ENCODE peak calls at places on chromosome 11, in six cellular contexts. D, M, U, T, L and J are unnamed samples.

GRCh38 chr11:69636512-69636866 is 4.5 kb upstream of the CCND1 start:
- DNase-seq in U (peak; percentile 70), T (peak; percentile 73), D (peak; percentile 90), M (peak; percentile 61), L (no peak), J (no peak)

GRCh38 chr11:68040121-68040956 is 1.5 kb downstream of the TCIRG1 start:
- DNase-seq in L (peak; percentile 84), T (peak; percentile 68), U (peak; percentile 73), M (peak; percentile 51), D (peak; percentile 84), J (peak; percentile 49)

GRCh38 chr11:116454020-116454645 is 318.7 kb downstream of the BUD13 start:
- DNase-seq in D (peak; percentile 48), T (peak; percentile 60), M (peak; percentile 8), U (peak; percentile 42), L (peak; percentile 41), J (no peak)

GRCh38 chr11:122210378-122210995 is 94.5 kb upstream of the BLID start:
- DNase-seq in D (no peak), T (no peak), L (no peak), M (no peak), U (no peak), J (no peak)

GRCh38 chr11:131609317-131609716 is 238.9 kb downstream of the NTM start:
- DNase-seq in D (no peak), M (no peak), L (no peak), U (no peak), T (no peak), J (no peak)

GRCh38 chr11:125376117-125376516 is 119.9 kb downstream of the FEZ1 start:
- DNase-seq in T (no peak), U (peak; percentile 69), M (no peak), L (no peak), D (peak; percentile 92), J (no peak)

GRCh38 chr11:128931661-128932060 is 11.0 kb downstream of the TP53AIP1 start:
- DNase-seq in T (no peak), D (peak; percentile 48), M (no peak), L (no peak), U (no peak), J (no peak)

GRCh38 chr11:122817121-122817520 is 21.2 kb upstream of the CRTAM start:
- DNase-seq in U (no peak), D (no peak), T (peak; percentile 13), L (no peak), M (no peak), J (no peak)

GRCh38 chr11:96276836-96277235 is 66.2 kb downstream of the MAML2 start:
- DNase-seq in U (no peak), L (no peak), M (no peak), T (no peak), D (no peak), J (no peak)

GRCh38 chr11:131615611-131616010 is 245.2 kb downstream of the NTM start:
- DNase-seq in M (no peak), L (no peak), U (no peak), D (no peak), T (no peak), J (no peak)

GRCh38 chr11:44275241-44275640 is 34.7 kb downstream of the ALX4 start:
- DNase-seq in L (no peak), D (no peak), T (no peak), M (no peak), U (no peak), J (no peak)

GRCh38 chr11:19595840-19596751 is 116.5 kb upstream of the NAV2 start:
- DNase-seq in T (no peak), L (no peak), U (no peak), D (no peak), M (peak; percentile 11), J (no peak)

GRCh38 chr11:776459-777287 is 614 bp downstream of the GATD1 start:
- DNase-seq in D (peak; percentile 90), U (peak; percentile 68), L (peak; percentile 71), T (no peak), M (peak; percentile 47), J (no peak)

GRCh38 chr11:72534859-72535547 is 100.7 kb upstream of the CLPB start:
- DNase-seq in D (peak; percentile 15), T (no peak), L (no peak), M (no peak), U (no peak), J (no peak)

GRCh38 chr11:106608677-106609076 is 409.6 kb downstream of the GUCY1A2 start:
- DNase-seq in M (no peak), T (no peak), L (no peak), D (no peak), U (no peak), J (no peak)

GRCh38 chr11:61866231-61866957 is 25.0 kb downstream of the FADS3 start:
- DNase-seq in T (no peak), L (no peak), D (no peak), M (no peak), U (no peak), J (no peak)

GRCh38 chr11:34395916-34396555 is 38.2 kb upstream of the ABTB2 start:
- DNase-seq in T (no peak), D (no peak), L (no peak), M (peak; percentile 24), U (no peak), J (no peak)

DNA sequence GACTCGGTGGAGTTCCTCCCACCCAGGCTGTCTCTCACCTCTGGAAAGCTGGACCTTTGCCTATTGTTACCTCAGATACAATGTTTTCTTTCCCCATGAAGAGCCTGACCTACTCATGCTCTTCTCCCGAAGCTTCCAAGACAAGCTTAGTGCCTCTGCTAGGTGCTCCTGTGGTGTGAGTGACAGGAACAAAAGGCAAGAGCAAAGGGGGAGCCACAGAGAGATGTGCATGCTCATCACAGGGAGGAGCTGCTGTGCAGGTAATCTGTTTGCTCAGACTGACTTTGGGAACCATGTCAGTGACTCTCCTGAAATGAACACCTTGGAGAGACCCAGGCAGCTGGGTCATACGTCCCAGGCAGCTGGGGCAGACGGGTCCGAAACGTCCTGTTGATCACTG is 53.6 kb upstream of the VSTM5 start:
- DNase-seq in M (no peak), L (no peak), D (no peak), U (no peak), T (no peak), J (no peak)
- TF ChIP-seq CTCF in M (no peak), L (no peak), D (no peak), U (no peak), T (no peak), J (no peak)

GRCh38 chr11:99555506-99555905 is 534.8 kb downstream of the CNTN5 start:
- DNase-seq in U (no peak), T (no peak), D (no peak), L (no peak), M (no peak), J (no peak)
- H3K9me3 ChIP-seq in U (no peaks in the 10 kb centered on the region), T (no peaks in the 10 kb centered on the region), D (no peaks in the 10 kb centered on the region), L (no peaks in the 10 kb centered on the region), M (no peaks in the 10 kb centered on the region), J (no peaks in the 10 kb centered on the region)

GRCh38 chr11:1837171-1838076 is 1.4 kb upstream of the TNNI2 start:
- DNase-seq in M (peak; percentile 70), L (peak; percentile 88), U (peak; percentile 88), D (peak; percentile 85), T (peak; percentile 76), J (peak; percentile 89)
- H3K4me1 ChIP-seq in M (peaks cover 24% of the 10 kb centered on the region), L (peaks cover 33% of the 10 kb centered on the region), U (peaks cover 1% of the 10 kb centered on the region), D (peaks cover 24% of the 10 kb centered on the region), T (peaks cover 28% of the 10 kb centered on the region), J (peaks cover 25% of the 10 kb centered on the region)

GRCh38 chr11:92340839-92341238 is 116.2 kb downstream of the FAT3 start:
- DNase-seq in L (peak; percentile 3), U (no peak), D (no peak), M (no peak), T (peak; percentile 8), J (no peak)
- TF ChIP-seq CTCF in L (peak; percentile 72), U (no peak), D (peak; percentile 27), M (peak; percentile 24), T (no peak), J (no peak)

GRCh38 chr11:114621072-114621471 is 25.5 kb upstream of the NXPE4 start:
- DNase-seq in M (no peak), D (no peak), L (no peak), U (no peak), T (no peak), J (no peak)

GRCh38 chr11:114618139-114618538 is 22.6 kb upstream of the NXPE4 start:
- DNase-seq in M (no peak), U (no peak), D (no peak), L (no peak), T (no peak), J (no peak)

GRCh38 chr11:114617157-114618124 is 21.9 kb upstream of the NXPE4 start:
- DNase-seq in L (no peak), T (no peak), D (no peak), M (no peak), U (no peak), J (no peak)

GRCh38 chr11:114621950-114622809 is 26.6 kb upstream of the NXPE4 start:
- DNase-seq in U (no peak), L (no peak), M (no peak), T (no peak), D (no peak), J (no peak)

DNA sequence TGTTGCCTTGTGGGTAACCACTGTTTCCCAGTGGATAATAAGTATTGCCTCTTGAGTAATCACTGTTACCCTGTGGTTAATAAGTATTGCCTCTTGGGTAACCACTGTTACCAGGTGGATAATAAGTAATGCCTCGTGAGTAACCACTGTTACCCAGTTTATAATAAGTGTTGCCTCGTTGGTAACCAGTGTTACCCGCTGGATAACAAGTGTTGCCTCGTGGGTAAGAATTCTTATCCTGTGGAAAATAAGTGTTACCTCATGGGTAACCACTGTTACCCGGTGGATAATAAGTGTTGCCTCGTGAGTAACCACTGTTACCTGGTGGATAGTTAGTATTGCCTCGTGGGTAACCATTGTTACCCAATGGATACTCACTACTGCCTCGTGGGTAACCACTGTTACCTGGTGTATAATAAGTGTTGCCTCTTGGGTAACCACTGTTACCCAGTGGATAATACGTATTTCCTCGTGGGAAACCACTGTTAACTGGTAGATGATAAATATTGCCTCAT is 24.1 kb upstream of the NXPE4 start:
- DNase-seq in L (no peak), T (no peak), M (no peak), D (no peak), U (no peak), J (no peak)
- H3K9me3 ChIP-seq in L (peaks cover 78% of the 10 kb centered on the region), T (no peaks in the 10 kb centered on the region), M (no peaks in the 10 kb centered on the region), D (peaks cover 13% of the 10 kb centered on the region), U (peaks cover 3% of the 10 kb centered on the region), J (peaks cover 6% of the 10 kb centered on the region)

DNA sequence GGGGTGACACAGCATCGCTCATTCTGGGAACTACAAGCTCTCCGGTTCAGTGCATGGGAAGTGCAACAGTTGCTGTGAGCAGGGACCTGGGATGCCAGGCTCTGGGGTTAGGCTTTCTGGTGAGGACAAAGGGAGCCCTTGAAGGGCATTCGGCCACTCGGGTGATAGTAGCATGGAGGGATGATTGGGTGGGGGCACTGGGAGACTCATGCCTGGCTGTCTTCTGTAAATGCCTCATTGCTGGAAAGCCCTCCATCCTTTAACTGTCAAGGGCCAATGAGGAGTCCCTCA is 9.9 kb downstream of the OAF start:
- DNase-seq in D (no peak), U (no peak), L (no peak), M (no peak), T (no peak), J (no peak)
- H3K4me1 ChIP-seq in D (no peaks in the 10 kb centered on the region), U (peaks cover 31% of the 10 kb centered on the region), L (peaks cover 10% of the 10 kb centered on the region), M (no peaks in the 10 kb centered on the region), T (peaks cover 56% of the 10 kb centered on the region), J (peaks cover 6% of the 10 kb centered on the region)